ENCODE peak calls at places on chromosome 18, in eight cellular contexts. H is NCI-H1105, Y is HCEC 1CT, P is LoVo, U is GM03348, C is NB4, J is midbrain, A is SK-N-DZ. K is an unnamed sample.

GRCh38 chr18:52499018-52499417 is 159.0 kb downstream of the DCC start:
- DNase-seq in Y (no peak), J (no peak), C (no peak), H (no peak), U (no peak), A (no peak), P (no peak), K (no peak)

GRCh38 chr18:23238152-23238531 is 102.9 kb downstream of the CABLES1 start:
- DNase-seq in P (no peak), Y (peak; percentile 68), J (peak; percentile 50), A (no peak), U (peak; percentile 69), H (no peak), C (no peak), K (no peak)

GRCh38 chr18:35050638-35051287 is 9.6 kb downstream of the MAPRE2 start:
- DNase-seq in P (no peak), A (no peak), U (no peak), H (no peak), C (peak; percentile 72), J (peak; percentile 42), Y (no peak), K (no peak)

GRCh38 chr18:42484648-42485047 is 529.6 kb downstream of the PIK3C3 start:
- DNase-seq in U (no peak), J (no peak), Y (no peak), C (no peak), A (no peak), P (no peak), H (no peak), K (no peak)

GRCh38 chr18:22550366-22550765 is 132.7 kb upstream of the CTAGE1 start:
- DNase-seq in Y (peak; percentile 21), U (no peak), A (no peak), H (no peak), P (no peak), C (no peak), J (no peak), K (no peak)

GRCh38 chr18:58953627-58954026 is 89.0 kb downstream of the ZNF532 start:
- DNase-seq in Y (no peak), H (peak; percentile 59), A (no peak), U (no peak), J (no peak), C (no peak), P (no peak), K (no peak)

GRCh38 chr18:13797157-13797611 is 26.8 kb upstream of the MC5R start:
- DNase-seq in J (no peak), A (no peak), C (no peak), P (peak; percentile 32), U (no peak), Y (no peak), H (no peak), K (no peak)

GRCh38 chr18:33918571-33918970 is 306.1 kb downstream of the NOL4 start:
- DNase-seq in Y (no peak), C (no peak), A (no peak), J (no peak), P (no peak), U (no peak), H (no peak), K (no peak)

GRCh38 chr18:22705328-22705727 is 227.8 kb upstream of the RBBP8 start:
- DNase-seq in U (peak; percentile 63), H (no peak), C (peak; percentile 14), Y (peak; percentile 75), J (no peak), A (no peak), P (no peak), K (no peak)

GRCh38 chr18:49548266-49548665 is 13.6 kb upstream of the LIPG start:
- DNase-seq in C (peak; percentile 29), P (peak; percentile 47), Y (peak; percentile 55), H (no peak), A (no peak), U (no peak), J (no peak), K (no peak)

GRCh38 chr18:55321268-55322175 is 266.5 kb downstream of the TCF4 start:
- DNase-seq in P (peak; percentile 52), C (peak; percentile 31), Y (peak; percentile 91), U (peak; percentile 70), J (peak; percentile 91), A (peak; percentile 87), H (peak; percentile 95), K (peak; percentile 89)

GRCh38 chr18:48161201-48161910 is 230.9 kb upstream of the SMAD2 start:
- DNase-seq in C (peak; percentile 90), U (peak; percentile 96), J (peak; percentile 82), A (peak; percentile 9), Y (peak; percentile 62), P (peak; percentile 81), H (peak; percentile 94), K (peak; percentile 73)

GRCh38 chr18:58549814-58550339 is 79.0 kb downstream of the ALPK2 start:
- DNase-seq in H (no peak), C (no peak), U (no peak), P (peak; percentile 42), Y (no peak), J (no peak), A (no peak), K (peak; percentile 20)

GRCh38 chr18:23523429-23524212 is 20.3 kb downstream of the RMC1 start:
- DNase-seq in A (no peak), P (no peak), H (no peak), U (peak; percentile 60), J (no peak), Y (peak; percentile 68), C (no peak), K (no peak)

GRCh38 chr18:56068030-56068671 is 480.2 kb upstream of the TCF4 start:
- DNase-seq in J (no peak), A (no peak), Y (peak; percentile 39), C (no peak), U (peak; percentile 67), P (peak; percentile 5), H (peak; percentile 4), K (no peak)

GRCh38 chr18:11247381-11247970 is 98.1 kb upstream of the PIEZO2 start:
- DNase-seq in J (no peak), U (no peak), Y (no peak), A (no peak), H (no peak), C (no peak), P (no peak), K (no peak)

GRCh38 chr18:54434453-54434852 is 76.7 kb downstream of the C18orf54 start:
- DNase-seq in A (no peak), H (no peak), Y (no peak), U (no peak), P (no peak), C (no peak), J (no peak), K (no peak)

GRCh38 chr18:79936641-79937040 is 14.8 kb downstream of the SLC66A2 start:
- DNase-seq in P (no peak), Y (no peak), A (no peak), U (no peak), H (no peak), C (no peak), J (no peak), K (no peak)

GRCh38 chr18:4453712-4454547 is 1.2 kb downstream of the DLGAP1 start:
- DNase-seq in A (no peak), J (no peak), U (no peak), C (no peak), P (no peak), H (no peak), Y (no peak), K (no peak)

GRCh38 chr18:49322770-49323490 is 137.5 kb downstream of the DYM start:
- DNase-seq in C (no peak), A (no peak), J (no peak), H (no peak), U (no peak), P (no peak), Y (no peak), K (no peak)

GRCh38 chr18:79754022-79754761 is 43.5 kb upstream of the KCNG2 start:
- DNase-seq in H (no peak), P (no peak), C (no peak), Y (no peak), J (no peak), U (no peak), A (no peak), K (no peak)

GRCh38 chr18:24488824-24489493 is 28.5 kb downstream of the HRH4 start:
- DNase-seq in P (peak; percentile 31), J (peak; percentile 68), Y (peak; percentile 17), H (peak; percentile 32), A (peak; percentile 38), U (peak; percentile 55), C (peak; percentile 51), K (no peak)

GRCh38 chr18:6498265-6498664 is 83.6 kb upstream of the L3MBTL4 start:
- DNase-seq in Y (no peak), A (no peak), C (no peak), P (no peak), H (no peak), J (no peak), U (no peak), K (no peak)

GRCh38 chr18:35998967-35999366 is 26.5 kb downstream of the RMP24 start:
- DNase-seq in Y (no peak), J (no peak), U (no peak), C (peak; percentile 20), A (no peak), P (no peak), H (no peak), K (no peak)

GRCh38 chr18:53305471-53305870 is 919.0 kb downstream of the MBD2 start:
- DNase-seq in C (no peak), A (no peak), Y (no peak), H (no peak), J (no peak), P (no peak), U (no peak), K (no peak)

GRCh38 chr18:59222341-59222740 is 2.4 kb downstream of the GRP start:
- DNase-seq in J (no peak), A (no peak), H (no peak), U (no peak), P (no peak), C (no peak), Y (no peak), K (no peak)

GRCh38 chr18:42525905-42526304 is 570.9 kb downstream of the PIK3C3 start:
- DNase-seq in U (no peak), C (no peak), P (no peak), A (no peak), J (no peak), Y (no peak), H (no peak), K (no peak)

GRCh38 chr18:46324556-46324955 is 220.4 kb downstream of the HAUS1 start:
- DNase-seq in J (peak; percentile 20), P (peak; percentile 32), H (no peak), C (peak; percentile 79), U (peak; percentile 65), Y (peak; percentile 77), A (peak; percentile 50), K (peak; percentile 41)

GRCh38 chr18:49856531-49856930 is 43.2 kb upstream of the ACAA2 start:
- DNase-seq in J (no peak), A (no peak), C (no peak), Y (no peak), H (no peak), U (no peak), P (no peak), K (no peak)

GRCh38 chr18:44130365-44130942 is 550.2 kb upstream of the SETBP1 start:
- DNase-seq in H (peak; percentile 79), A (peak; percentile 54), P (no peak), J (no peak), C (peak; percentile 54), Y (no peak), U (peak; percentile 50), K (peak; percentile 68)

GRCh38 chr18:23641937-23642666 is 20.6 kb downstream of the ANKRD29 start:
- DNase-seq in Y (no peak), U (no peak), C (no peak), A (no peak), H (no peak), J (no peak), P (no peak), K (no peak)

GRCh38 chr18:66993492-66993891 is 389.6 kb upstream of the CDH19 start:
- DNase-seq in Y (no peak), A (no peak), U (no peak), H (no peak), J (no peak), P (peak; percentile 23), C (no peak), K (no peak)

GRCh38 chr18:80147418-80148315 is 38.6 kb downstream of the ADNP2 start:
- DNase-seq in J (peak; percentile 86), C (peak; percentile 65), Y (peak; percentile 54), H (peak; percentile 71), A (peak; percentile 90), P (no peak), U (peak; percentile 94), K (peak; percentile 82)

GRCh38 chr18:62457830-62458229 is 65.0 kb upstream of the ZCCHC2 start:
- DNase-seq in C (no peak), P (no peak), Y (no peak), A (no peak), H (no peak), J (no peak), U (no peak), K (no peak)

K was measured in NCI-H526.